ENCODE peak calls at places on chromosomes 1 and 21, in ten cellular contexts. V is prostate gland, B is IMR-90, Q is ovary, S is breast epithelium, K is adrenal gland, D is right lobe of liver, A is heart left ventricle, J is tibial nerve, G is HCT116. R is an unnamed sample.

GRCh38 chr1:224894915-224895314 is 34.6 kb upstream of the DNAH14 start:
- DNase-seq in V (no peak), B (peak; percentile 8), Q (no peak), S (no peak), K (no peak), D (no peak), A (no peak), J (no peak), G (peak; percentile 18), R (no peak)

GRCh38 chr1:161727343-161727924 is 6.1 kb downstream of the FCRLB start:
- DNase-seq in V (no peak), B (peak; percentile 84), Q (no peak), S (no peak), K (no peak), D (no peak), A (no peak), J (peak; percentile 11), G (no peak), R (no peak)

GRCh38 chr21:15433091-15433490 is 296.7 kb upstream of the USP25 start:
- DNase-seq in V (no peak), B (no peak), Q (no peak), S (no peak), K (no peak), D (no peak), A (no peak), J (no peak), G (no peak), R (no peak)

GRCh38 chr1:41482906-41483895 is 1.3 kb downstream of the EDN2 start:
- DNase-seq in V (no peak), B (no peak), Q (no peak), S (no peak), K (no peak), D (no peak), A (no peak), J (no peak), G (no peak), R (no peak)

GRCh38 chr1:191669629-191670028 is 488.6 kb upstream of the RGS18 start:
- DNase-seq in V (no peak), B (peak; percentile 35), Q (no peak), S (no peak), K (no peak), D (no peak), A (no peak), J (no peak), G (no peak), R (no peak)

GRCh38 chr21:28944296-28944695 is 48.4 kb downstream of the LTN1 start:
- DNase-seq in V (no peak), B (peak; percentile 15), Q (no peak), S (no peak), K (no peak), D (no peak), A (no peak), J (no peak), G (no peak), R (no peak)

GRCh38 chr1:172278478-172278877 is 142.0 kb upstream of the C1orf105 start:
- DNase-seq in V (no peak), B (peak; percentile 82), Q (no peak), S (no peak), K (no peak), D (no peak), A (no peak), J (no peak), G (no peak), R (no peak)

GRCh38 chr1:177246710-177247588 is 76.2 kb downstream of the BRINP2 start:
- DNase-seq in V (no peak), B (no peak), Q (no peak), S (no peak), K (no peak), D (no peak), A (no peak), J (no peak), G (no peak), R (no peak)

GRCh38 chr1:88736633-88737248 is 52.7 kb downstream of the PKN2 start:
- DNase-seq in V (no peak), B (peak; percentile 55), Q (no peak), S (no peak), K (no peak), D (no peak), A (no peak), J (no peak), G (peak; percentile 23), R (no peak)

GRCh38 chr21:42261832-42262200 is 42.9 kb downstream of the ABCG1 start:
- DNase-seq in V (no peak), B (no peak), Q (no peak), S (no peak), K (no peak), D (no peak), A (no peak), J (no peak), G (no peak), R (no peak)

GRCh38 chr1:22619252-22619651 is 17.2 kb upstream of the C1QA start:
- DNase-seq in V (no peak), B (no peak), Q (no peak), S (no peak), K (no peak), D (no peak), A (no peak), J (no peak), G (no peak), R (no peak)

GRCh38 chr21:33984021-33984481 is 68.4 kb upstream of the ATP5PO start:
- DNase-seq in V (no peak), B (no peak), Q (no peak), S (no peak), K (no peak), D (no peak), A (no peak), J (no peak), G (no peak), R (no peak)

GRCh38 chr1:154182342-154183044 is 9.4 kb downstream of the TPM3 start:
- DNase-seq in V (peak; percentile 40), B (peak; percentile 84), Q (peak; percentile 52), S (peak; percentile 38), K (peak; percentile 74), D (peak; percentile 82), A (peak; percentile 79), J (peak; percentile 45), G (peak; percentile 22), R (peak; percentile 83)

GRCh38 chr1:54356680-54357147 is 49.5 kb downstream of the SSBP3 start:
- DNase-seq in V (no peak), B (no peak), Q (no peak), S (no peak), K (no peak), D (no peak), A (no peak), J (no peak), G (no peak), R (no peak)

DNA sequence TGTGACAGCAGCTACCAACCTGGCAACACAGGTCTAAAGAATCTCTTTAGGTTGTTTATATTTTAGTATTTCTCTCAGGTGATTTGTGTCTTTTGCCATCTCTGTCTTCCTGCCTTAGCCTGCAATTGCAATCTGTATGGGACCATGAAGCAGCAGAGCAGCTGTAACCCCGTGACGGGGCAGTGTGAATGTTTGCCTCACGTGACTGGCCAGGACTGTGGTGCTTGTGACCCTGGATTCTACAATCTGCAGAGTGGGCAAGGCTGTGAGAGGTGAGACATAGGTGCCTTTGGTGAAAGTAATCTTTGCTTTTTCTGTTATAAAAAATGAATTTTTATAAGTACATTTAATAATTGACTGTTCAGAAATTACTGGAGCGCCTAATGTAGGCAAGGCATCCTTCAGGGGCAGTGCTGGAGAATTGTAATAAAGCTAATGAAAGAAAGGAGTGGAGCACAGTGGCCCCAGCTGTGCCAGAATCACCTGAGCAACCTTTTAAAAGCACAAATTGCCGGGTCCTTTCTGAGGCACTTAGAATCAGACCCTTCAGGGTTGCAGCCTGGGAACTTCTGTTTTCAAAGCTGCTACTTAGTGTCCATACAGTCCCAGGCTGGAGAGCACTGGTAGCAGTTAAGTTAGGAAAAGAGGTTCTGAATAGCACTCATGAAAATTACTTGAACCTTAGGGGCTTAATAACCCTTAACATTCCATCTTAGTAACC is 60.6 kb upstream of the LAMC2 start:
- DNase-seq in V (no peak), B (no peak), Q (no peak), S (no peak), K (no peak), D (no peak), A (no peak), J (no peak), G (no peak), R (no peak)
- H3K36me3 ChIP-seq in V (peaks cover 15% of the 10 kb centered on the region), B (peaks cover 56% of the 10 kb centered on the region), Q (no peaks in the 10 kb centered on the region), S (peaks cover 3% of the 10 kb centered on the region), K (no peaks in the 10 kb centered on the region), D (peaks cover 7% of the 10 kb centered on the region), A (no peaks in the 10 kb centered on the region), J (peaks cover 5% of the 10 kb centered on the region), G (peaks cover 28% of the 10 kb centered on the region), R (peaks cover 76% of the 10 kb centered on the region)

GRCh38 chr1:12166834-12167492 is at the start of gene TNFRSF1B:
- DNase-seq in V (peak; percentile 28), B (peak; percentile 29), Q (peak; percentile 74), S (no peak), K (peak; percentile 55), D (peak; percentile 89), A (peak; percentile 83), J (no peak), G (no peak), R (peak; percentile 80)
- TF ChIP-seq POLR2A in V (peak; percentile 89), B (peak; percentile 77), Q (peak; percentile 78), S (no peak), K (peak; percentile 69), D (peak; percentile 100), A (peak; percentile 97), J (peak; percentile 87), G (no peak), R (no peak)

DNA sequence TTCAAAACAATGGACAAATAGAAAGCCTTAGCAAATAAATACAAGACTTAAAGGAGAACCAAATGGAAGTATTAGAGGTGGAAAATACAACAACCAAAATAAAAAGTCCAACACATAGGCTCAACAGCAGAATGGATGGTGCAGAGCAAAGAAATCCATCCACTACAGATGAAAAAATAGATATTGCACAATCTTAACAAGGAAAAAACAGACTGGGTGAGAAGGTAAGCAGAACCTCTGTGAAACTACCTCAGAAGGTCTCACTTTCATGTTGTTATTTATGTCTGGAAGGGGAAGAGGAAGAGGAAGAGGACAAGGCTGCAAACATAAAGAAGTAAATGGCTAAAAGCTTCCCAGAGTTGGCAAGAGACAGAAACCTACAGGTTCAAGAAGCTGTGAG is 158.7 kb upstream of the NBPF11 start:
- DNase-seq in V (no peak), B (no peak), Q (no peak), S (no peak), K (no peak), D (no peak), A (no peak), J (no peak), G (no peak), R (no peak)
- H3K27me3 ChIP-seq in V (peaks cover 12% of the 10 kb centered on the region), B (peaks cover 32% of the 10 kb centered on the region), Q (no peaks in the 10 kb centered on the region), S (no peaks in the 10 kb centered on the region), K (peaks cover 57% of the 10 kb centered on the region), D (peaks cover 13% of the 10 kb centered on the region), A (peaks cover 59% of the 10 kb centered on the region), J (peaks cover 4% of the 10 kb centered on the region), G (no peaks in the 10 kb centered on the region), R (peaks cover 58% of the 10 kb centered on the region)

DNA sequence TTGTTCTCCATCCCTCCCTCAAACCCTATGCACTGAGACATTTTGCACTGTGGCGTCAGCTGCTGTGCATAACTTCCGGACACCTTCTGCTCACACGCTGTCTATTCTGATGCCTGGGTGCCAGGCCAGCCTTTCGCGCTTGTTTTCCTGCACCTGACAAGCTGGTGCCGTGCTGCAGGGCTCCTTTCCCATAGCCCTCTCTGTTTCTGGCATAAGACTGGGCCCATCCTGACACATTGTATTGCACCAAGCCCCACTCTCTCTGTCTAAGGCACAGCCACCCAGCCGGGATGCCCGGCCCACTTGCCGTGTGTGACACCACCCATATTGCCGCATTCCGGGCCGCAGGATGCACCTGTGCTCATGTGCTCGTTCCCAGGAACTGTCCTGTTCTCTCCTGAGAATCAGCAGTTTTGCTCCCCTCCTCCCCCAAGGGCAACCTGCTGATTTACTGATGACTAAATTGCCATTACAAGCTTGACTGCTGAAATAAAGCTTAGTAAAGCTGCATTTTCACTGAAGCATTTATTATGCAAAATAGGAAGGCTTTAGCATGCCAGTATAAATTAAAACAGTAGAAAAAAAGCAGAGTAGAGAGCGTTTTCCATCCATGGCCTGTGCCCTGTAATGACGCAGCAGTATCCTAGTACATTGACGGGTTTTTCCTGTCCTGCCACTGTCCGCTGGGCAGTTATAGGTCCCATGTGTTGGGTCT is 88.0 kb downstream of the CD247 start:
- DNase-seq in V (no peak), B (no peak), Q (no peak), S (no peak), K (no peak), D (no peak), A (no peak), J (no peak), G (no peak), R (no peak)
- H3K36me3 ChIP-seq in V (no peaks in the 10 kb centered on the region), B (no peaks in the 10 kb centered on the region), Q (no peaks in the 10 kb centered on the region), S (no peaks in the 10 kb centered on the region), K (no peaks in the 10 kb centered on the region), D (no peaks in the 10 kb centered on the region), A (no peaks in the 10 kb centered on the region), J (no peaks in the 10 kb centered on the region), G (no peaks in the 10 kb centered on the region), R (no peaks in the 10 kb centered on the region)

R was measured in sigmoid colon.